ENCODE peak calls at places on chromosomes 2 and 18, in nine cellular contexts. E is stomach, S is IMR-90, Y is dorsolateral prefrontal cortex, Q is sigmoid colon, U is gastrocnemius medialis, G is PC-9, N is K562, V is GM12878. B is an unnamed sample.

GRCh38 chr2:129912871-129913694 is 66.4 kb upstream of the RAB6C start:
- DNase-seq in E (peak; percentile 14), S (no peak), Y (no peak), Q (no peak), U (no peak), G (no peak), N (no peak), V (no peak), B (no peak)

GRCh38 chr2:66531156-66531555 is 96.2 kb downstream of the MEIS1 start:
- DNase-seq in E (no peak), S (peak; percentile 76), Y (no peak), Q (no peak), U (no peak), G (no peak), N (no peak), V (no peak), B (no peak)

GRCh38 chr2:233447506-233448219 is 93.4 kb downstream of the DGKD start:
- DNase-seq in E (no peak), S (no peak), Y (no peak), Q (no peak), U (no peak), G (no peak), N (no peak), V (no peak), B (no peak)

GRCh38 chr2:23574919-23575654 is 190.1 kb downstream of the KLHL29 start:
- DNase-seq in E (no peak), S (no peak), Y (no peak), Q (no peak), U (no peak), G (no peak), N (no peak), V (no peak), B (no peak)

GRCh38 chr18:13603304-13604019 is 122.9 kb downstream of the FAM210A start:
- DNase-seq in E (no peak), S (no peak), Y (no peak), Q (no peak), U (no peak), G (no peak), N (no peak), V (no peak), B (no peak)

GRCh38 chr2:218400167-218400929 is 680 bp downstream of the CTDSP1 start:
- DNase-seq in E (no peak), S (no peak), Y (peak; percentile 36), Q (peak; percentile 79), U (no peak), G (no peak), N (peak; percentile 43), V (no peak), B (peak; percentile 37)

GRCh38 chr18:58572181-58572580 is 56.7 kb downstream of the ALPK2 start:
- DNase-seq in E (no peak), S (peak; percentile 100), Y (no peak), Q (peak; percentile 85), U (no peak), G (peak; percentile 40), N (no peak), V (no peak), B (no peak)

GRCh38 chr2:45728458-45728942 is 77.0 kb downstream of the PRKCE start:
- DNase-seq in E (no peak), S (no peak), Y (no peak), Q (no peak), U (no peak), G (no peak), N (no peak), V (peak; percentile 97), B (no peak)

GRCh38 chr2:207156045-207156444 is 9.7 kb downstream of the KLF7 start:
- DNase-seq in E (no peak), S (no peak), Y (no peak), Q (no peak), U (no peak), G (no peak), N (no peak), V (no peak), B (no peak)

GRCh38 chr2:103817746-103818145 is 1036.2 kb upstream of the POU3F3 start:
- DNase-seq in E (no peak), S (no peak), Y (no peak), Q (no peak), U (no peak), G (no peak), N (no peak), V (no peak), B (no peak)

GRCh38 chr2:27824401-27824800 is 52.9 kb downstream of the MRPL33 start:
- DNase-seq in E (no peak), S (no peak), Y (no peak), Q (no peak), U (no peak), G (no peak), N (no peak), V (no peak), B (no peak)

GRCh38 chr2:236001166-236001828 is 166.9 kb downstream of the GBX2 start:
- DNase-seq in E (no peak), S (no peak), Y (no peak), Q (no peak), U (no peak), G (no peak), N (no peak), V (no peak), B (no peak)

GRCh38 chr18:76565238-76566173 is 70.5 kb upstream of the ZNF516 start:
- DNase-seq in E (peak; percentile 66), S (peak; percentile 96), Y (peak; percentile 13), Q (peak; percentile 90), U (peak; percentile 69), G (peak; percentile 92), N (peak; percentile 27), V (no peak), B (no peak)

GRCh38 chr2:202911513-202912341 is at the start of the genes CARF and WDR12:
- DNase-seq in E (peak; percentile 95), S (peak; percentile 95), Y (peak; percentile 94), Q (peak; percentile 96), U (peak; percentile 87), G (peak; percentile 76), N (peak; percentile 92), V (peak; percentile 82), B (peak; percentile 93)

GRCh38 chr2:240478346-240479110 is 43.1 kb downstream of the GPC1 start:
- DNase-seq in E (peak; percentile 18), S (no peak), Y (no peak), Q (no peak), U (no peak), G (no peak), N (no peak), V (no peak), B (no peak)

DNA sequence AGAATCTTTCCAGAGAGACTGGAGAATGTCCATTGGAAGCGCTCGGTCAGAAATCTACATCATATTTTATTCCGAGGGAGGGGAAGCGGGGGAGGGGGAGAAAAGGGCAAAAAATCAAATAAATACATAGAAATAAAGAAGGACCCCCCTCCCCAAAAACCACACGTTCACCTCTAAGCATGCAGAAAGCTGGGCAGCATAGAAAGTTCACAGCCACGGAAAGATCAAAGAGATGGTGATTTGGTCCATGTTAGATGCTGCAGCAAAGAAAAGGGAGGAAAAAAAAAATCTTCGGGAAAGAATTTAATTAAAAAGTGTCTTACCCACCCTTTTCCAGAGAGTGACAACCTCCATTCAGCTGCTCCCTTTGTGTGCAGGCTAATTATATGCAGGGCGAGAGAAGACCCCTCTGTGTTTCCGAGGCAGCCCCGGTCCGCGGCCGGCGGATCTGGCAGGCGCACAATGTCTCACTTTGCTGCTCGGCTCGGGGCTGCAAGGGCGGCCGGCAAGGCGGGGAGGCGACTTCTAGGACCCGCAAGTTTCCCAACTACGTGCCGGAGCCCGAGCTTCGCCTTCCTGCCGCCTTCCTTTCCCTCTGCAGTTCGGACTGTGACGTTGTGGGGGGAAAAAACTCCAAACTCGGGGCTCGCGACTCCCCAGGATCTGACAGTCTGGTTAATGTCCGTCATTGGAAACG is 579 bp downstream of the LRRTM1 start:
- DNase-seq in E (no peak), S (no peak), Y (peak; percentile 36), Q (no peak), U (no peak), G (no peak), N (no peak), V (no peak), B (no peak)
- H3K27ac ChIP-seq in E (no peak overlapping the region), S (no peak overlapping the region), Y (no peak overlapping the region), Q (no peak overlapping the region), U (no peak overlapping the region), G (no peak overlapping the region), N (no peak overlapping the region), V (no peak overlapping the region), B (no peak overlapping the region)

GRCh38 chr2:234493117-234493516 is 3.8 kb downstream of the ARL4C start:
- DNase-seq in E (no peak), S (no peak), Y (no peak), Q (peak; percentile 26), U (no peak), G (no peak), N (no peak), V (no peak), B (peak; percentile 24)

GRCh38 chr2:234491897-234492296 is 5.0 kb downstream of the ARL4C start:
- DNase-seq in E (no peak), S (no peak), Y (no peak), Q (no peak), U (no peak), G (no peak), N (no peak), V (no peak), B (peak; percentile 28)

GRCh38 chr2:234492687-234493086 is 4.2 kb downstream of the ARL4C start:
- DNase-seq in E (no peak), S (no peak), Y (no peak), Q (no peak), U (no peak), G (no peak), N (no peak), V (no peak), B (no peak)

GRCh38 chr2:234490239-234491074 is 6.4 kb downstream of the ARL4C start:
- DNase-seq in E (no peak), S (no peak), Y (no peak), Q (no peak), U (no peak), G (no peak), N (no peak), V (peak; percentile 30), B (no peak)

GRCh38 chr2:234491281-234491680 is 5.6 kb downstream of the ARL4C start:
- DNase-seq in E (no peak), S (no peak), Y (no peak), Q (no peak), U (no peak), G (no peak), N (no peak), V (no peak), B (no peak)
- H3K27ac ChIP-seq in E (peak overlapping the region; percentile 22), S (no peak overlapping the region), Y (no peak overlapping the region), Q (no peak overlapping the region), U (no peak overlapping the region), G (no peak overlapping the region), N (no peak overlapping the region), V (no peak overlapping the region), B (peak overlapping the region; percentile 95)

DNA sequence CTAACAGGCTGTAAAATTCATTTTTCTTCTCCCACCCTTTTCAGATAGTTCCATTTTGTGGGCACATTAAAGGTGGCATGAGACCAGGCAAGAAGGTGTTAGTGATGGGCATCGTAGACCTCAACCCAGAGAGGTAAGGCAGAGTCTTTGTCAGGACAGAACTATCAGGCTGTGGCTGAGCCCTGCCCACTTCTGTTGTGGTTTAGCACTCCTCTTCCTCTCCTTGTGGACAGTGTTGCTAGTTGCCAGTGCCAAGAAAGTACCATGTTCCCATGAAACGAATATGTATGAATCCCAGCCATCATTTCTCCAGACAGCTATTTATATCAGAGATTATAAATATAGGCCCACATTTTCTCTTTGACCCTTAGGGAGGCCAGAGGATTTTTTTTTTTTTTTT is 1.6 kb downstream of the LGALSL start:
- DNase-seq in E (no peak), S (no peak), Y (no peak), Q (no peak), U (peak; percentile 38), G (no peak), N (no peak), V (no peak), B (no peak)
- H3K27ac ChIP-seq in E (peak overlapping the region; percentile 92), S (no peak overlapping the region), Y (no peak overlapping the region), Q (peak overlapping the region; percentile 96), U (peak overlapping the region; percentile 99), G (no peak overlapping the region), N (no peak overlapping the region), V (no peak overlapping the region), B (no peak overlapping the region)

GRCh38 chr2:151774506-151774905 is 40.2 kb upstream of the NEB start:
- DNase-seq in E (no peak), S (peak; percentile 80), Y (no peak), Q (no peak), U (no peak), G (peak; percentile 47), N (no peak), V (no peak), B (no peak)
- H3K27ac ChIP-seq in E (no peak overlapping the region), S (no peak overlapping the region), Y (no peak overlapping the region), Q (peak overlapping the region; percentile 65), U (peak overlapping the region; percentile 90), G (no peak overlapping the region), N (no peak overlapping the region), V (no peak overlapping the region), B (no peak overlapping the region)

B was measured in CD8-positive, alpha-beta memory T cell.